ENCODE peak calls at places on chromosomes 12 and 14, in seven cellular contexts. Y, O, C, Z, J, X and K are unnamed samples.

GRCh38 chr12:48973992-48974673 is 2.6 kb upstream of the WNT10B start:
- DNase-seq in Z (peak), X (peak), O (peak), C (peak), J (peak), Y (no peak), K (no peak)

GRCh38 chr14:93085916-93086315 is 29.8 kb downstream of the ITPK1 start:
- DNase-seq in C (no peak), J (no peak), Y (peak), Z (no peak), X (peak), O (no peak), K (no peak)

GRCh38 chr12:22631863-22632463 is 7.0 kb downstream of the ETNK1 start:
- DNase-seq in X (no peak), Z (no peak), J (no peak), Y (peak), O (no peak), C (peak), K (no peak)

GRCh38 chr14:102683399-102684275 is 91.2 kb downstream of the RCOR1 start:
- DNase-seq in Z (no peak), Y (no peak), O (peak), X (no peak), J (no peak), C (no peak), K (no peak)

GRCh38 chr14:98951031-98951430 is 321.0 kb downstream of the BCL11B start:
- DNase-seq in Z (no peak), Y (no peak), J (no peak), O (no peak), C (no peak), X (no peak), K (no peak)

GRCh38 chr12:45907955-45908354 is 82.4 kb downstream of the SCAF11 start:
- DNase-seq in Z (no peak), Y (no peak), X (no peak), C (no peak), J (no peak), O (no peak), K (no peak)

GRCh38 chr12:66572845-66573244 is 106.0 kb downstream of the GRIP1 start:
- DNase-seq in O (no peak), X (no peak), Z (no peak), Y (no peak), C (no peak), J (no peak), K (no peak)

GRCh38 chr14:96198430-96199133 is 6.1 kb upstream of the BDKRB2 start:
- DNase-seq in J (peak), C (no peak), O (no peak), Y (no peak), Z (no peak), X (peak), K (no peak)

GRCh38 chr12:19945559-19946485 is 422.5 kb upstream of the PDE3A start:
- DNase-seq in C (peak), Y (no peak), Z (no peak), J (no peak), X (no peak), O (no peak), K (peak)

GRCh38 chr14:64507376-64508156 is 3.0 kb downstream of the ZBTB1 start:
- DNase-seq in C (peak), X (peak), Y (no peak), O (no peak), Z (peak), J (no peak), K (no peak)